ENCODE peak calls at places on chromosomes 1 and 21, in ten cellular contexts. Z is right lobe of liver, G is GM06990, X is astrocyte, B is esophagus muscularis mucosa, D is breast epithelium, U is IMR-90, O is body of pancreas, S is esophagus squamous epithelium, P is fibroblast of lung. A is an unnamed sample.

GRCh38 chr1:20074046-20074724 is 4.2 kb downstream of the PLA2G5 start:
- DNase-seq in Z (no peak), G (no peak), X (no peak), B (no peak), D (no peak), U (no peak), O (no peak), S (no peak), P (no peak), A (no peak)

GRCh38 chr1:186498695-186499389 is 37.9 kb upstream of the PDC start:
- DNase-seq in Z (no peak), G (no peak), X (peak), B (no peak), D (no peak), U (peak), O (no peak), S (no peak), P (peak), A (peak)

GRCh38 chr1:228141082-228141870 is 1.2 kb downstream of the GUK1 start:
- DNase-seq in Z (peak), G (peak), X (no peak), B (no peak), D (peak), U (peak), O (peak), S (no peak), P (peak), A (no peak)

GRCh38 chr1:197441990-197442389 is 173.9 kb downstream of the CRB1 start:
- DNase-seq in Z (peak), G (no peak), X (peak), B (no peak), D (no peak), U (peak), O (no peak), S (no peak), P (peak), A (peak)

GRCh38 chr1:98086156-98086555 is 165.3 kb upstream of the DPYD start:
- DNase-seq in Z (no peak), G (no peak), X (peak), B (no peak), D (no peak), U (peak), O (no peak), S (no peak), P (peak), A (peak)

GRCh38 chr21:34129039-34129891 is 55.9 kb downstream of the MRPS6 start:
- DNase-seq in Z (no peak), G (no peak), X (peak), B (peak), D (no peak), U (peak), O (peak), S (no peak), P (peak), A (peak)

GRCh38 chr1:36508257-36508656 is 25.5 kb upstream of the CSF3R start:
- DNase-seq in Z (no peak), G (no peak), X (no peak), B (no peak), D (no peak), U (no peak), O (no peak), S (no peak), P (no peak), A (no peak)

GRCh38 chr1:230140221-230141001 is 73.4 kb downstream of the GALNT2 start:
- DNase-seq in Z (peak), G (no peak), X (peak), B (no peak), D (no peak), U (peak), O (no peak), S (no peak), P (peak), A (peak)

GRCh38 chr1:207962716-207963428 is 51.9 kb upstream of the CD34 start:
- DNase-seq in Z (peak), G (no peak), X (no peak), B (peak), D (peak), U (no peak), O (peak), S (no peak), P (peak), A (no peak)

GRCh38 chr21:44295646-44296045 is 4.2 kb upstream of the PFKL start:
- DNase-seq in Z (no peak), G (no peak), X (no peak), B (no peak), D (no peak), U (no peak), O (no peak), S (no peak), P (no peak), A (no peak)

GRCh38 chr1:211928222-211928856 is 97.8 kb upstream of the LPGAT1 start:
- DNase-seq in Z (no peak), G (no peak), X (no peak), B (no peak), D (peak), U (no peak), O (no peak), S (no peak), P (no peak), A (peak)

GRCh38 chr21:31557421-31557955 is 102.0 kb upstream of the SOD1 start:
- DNase-seq in Z (no peak), G (peak), X (no peak), B (no peak), D (no peak), U (no peak), O (no peak), S (no peak), P (no peak), A (no peak)

GRCh38 chr1:227357229-227358078 is 39.2 kb upstream of the CDC42BPA start:
- DNase-seq in Z (peak), G (no peak), X (peak), B (no peak), D (no peak), U (peak), O (peak), S (no peak), P (peak), A (peak)

GRCh38 chr1:21232044-21232443 is 55.3 kb upstream of the EIF4G3 start:
- DNase-seq in Z (no peak), G (no peak), X (no peak), B (no peak), D (no peak), U (peak), O (peak), S (no peak), P (peak), A (peak)

GRCh38 chr1:224615861-224616760 is at the start of gene CNIH3:
- DNase-seq in Z (no peak), G (no peak), X (peak), B (no peak), D (no peak), U (peak), O (peak), S (no peak), P (peak), A (no peak)

GRCh38 chr1:21706151-21706835 is 37.1 kb upstream of the RAP1GAP start:
- DNase-seq in Z (no peak), G (no peak), X (no peak), B (no peak), D (no peak), U (peak), O (peak), S (no peak), P (peak), A (peak)

GRCh38 chr1:46444466-46444865 is 45.2 kb upstream of the DMBX1 start:
- DNase-seq in Z (no peak), G (no peak), X (no peak), B (no peak), D (no peak), U (no peak), O (peak), S (no peak), P (no peak), A (no peak)

GRCh38 chr1:200660719-200661118 is 9.0 kb downstream of the DDX59 start:
- DNase-seq in Z (no peak), G (no peak), X (no peak), B (no peak), D (no peak), U (no peak), O (peak), S (no peak), P (no peak), A (no peak)

GRCh38 chr1:235597867-235598553 is 51.6 kb downstream of the GNG4 start:
- DNase-seq in Z (no peak), G (no peak), X (peak), B (no peak), D (no peak), U (peak), O (no peak), S (no peak), P (peak), A (peak)

GRCh38 chr1:64917328-64917861 is 49.0 kb downstream of the JAK1 start:
- DNase-seq in Z (peak), G (no peak), X (peak), B (peak), D (no peak), U (peak), O (peak), S (no peak), P (peak), A (peak)

GRCh38 chr1:21293537-21294265 is 3.4 kb upstream of the ECE1 start:
- DNase-seq in Z (no peak), G (peak), X (no peak), B (no peak), D (no peak), U (no peak), O (no peak), S (no peak), P (no peak), A (no peak)

GRCh38 chr1:28322209-28322608 is 6.6 kb upstream of the MED18 start:
- DNase-seq in Z (no peak), G (no peak), X (no peak), B (no peak), D (no peak), U (no peak), O (peak), S (no peak), P (no peak), A (no peak)

GRCh38 chr1:78651247-78651646 is 1.6 kb downstream of the IFI44 start:
- DNase-seq in Z (no peak), G (peak), X (peak), B (no peak), D (no peak), U (peak), O (peak), S (no peak), P (peak), A (peak)

GRCh38 chr1:157147037-157147436 is 8.8 kb upstream of the ETV3 start:
- DNase-seq in Z (no peak), G (no peak), X (no peak), B (no peak), D (no peak), U (no peak), O (no peak), S (no peak), P (no peak), A (no peak)

GRCh38 chr1:210236840-210237409 is 4.3 kb downstream of the SERTAD4 start:
- DNase-seq in Z (no peak), G (no peak), X (peak), B (no peak), D (peak), U (peak), O (peak), S (no peak), P (peak), A (peak)

GRCh38 chr21:44984792-44985440 is 45.1 kb downstream of the SLX9 start:
- DNase-seq in Z (peak), G (no peak), X (no peak), B (no peak), D (no peak), U (no peak), O (no peak), S (no peak), P (no peak), A (no peak)

GRCh38 chr1:12556368-12556930 is 61.6 kb downstream of the DHRS3 start:
- DNase-seq in Z (no peak), G (no peak), X (peak), B (peak), D (peak), U (peak), O (peak), S (no peak), P (peak), A (peak)

GRCh38 chr21:45875881-45876280 is 105.7 kb upstream of the COL6A1 start:
- DNase-seq in Z (peak), G (no peak), X (no peak), B (no peak), D (no peak), U (no peak), O (no peak), S (no peak), P (no peak), A (no peak)

GRCh38 chr1:39628807-39629347 is 10.6 kb downstream of the HEYL start:
- DNase-seq in Z (no peak), G (no peak), X (no peak), B (no peak), D (no peak), U (no peak), O (no peak), S (no peak), P (no peak), A (no peak)

GRCh38 chr1:39633422-39633821 is 6.0 kb downstream of the HEYL start:
- DNase-seq in Z (no peak), G (no peak), X (no peak), B (no peak), D (no peak), U (no peak), O (no peak), S (no peak), P (no peak), A (no peak)

GRCh38 chr1:39635205-39635870 is 4.1 kb downstream of the HEYL start:
- DNase-seq in Z (no peak), G (no peak), X (no peak), B (no peak), D (no peak), U (no peak), O (peak), S (no peak), P (no peak), A (peak)

GRCh38 chr1:39632491-39633417 is 6.7 kb downstream of the HEYL start:
- DNase-seq in Z (peak), G (no peak), X (peak), B (no peak), D (no peak), U (peak), O (peak), S (no peak), P (peak), A (peak)

GRCh38 chr1:39631361-39632331 is 7.8 kb downstream of the HEYL start:
- DNase-seq in Z (no peak), G (no peak), X (no peak), B (no peak), D (no peak), U (no peak), O (no peak), S (no peak), P (no peak), A (no peak)
- H3K4me3 ChIP-seq in Z (no peak), G (no peak), X (no peak), B (no peak), D (no peak), U (no peak), O (no peak), S (no peak), P (no peak), A (no peak)

GRCh38 chr1:68162761-68163160 is 69.6 kb downstream of the WLS start:
- DNase-seq in Z (no peak), G (no peak), X (no peak), B (peak), D (no peak), U (no peak), O (no peak), S (no peak), P (no peak), A (no peak)
- TF ChIP-seq CTCF in Z (no peak), G (no peak), X (no peak), B (no peak), D (no peak), U (peak), O (no peak), S (no peak), P (peak), A (peak)

DNA sequence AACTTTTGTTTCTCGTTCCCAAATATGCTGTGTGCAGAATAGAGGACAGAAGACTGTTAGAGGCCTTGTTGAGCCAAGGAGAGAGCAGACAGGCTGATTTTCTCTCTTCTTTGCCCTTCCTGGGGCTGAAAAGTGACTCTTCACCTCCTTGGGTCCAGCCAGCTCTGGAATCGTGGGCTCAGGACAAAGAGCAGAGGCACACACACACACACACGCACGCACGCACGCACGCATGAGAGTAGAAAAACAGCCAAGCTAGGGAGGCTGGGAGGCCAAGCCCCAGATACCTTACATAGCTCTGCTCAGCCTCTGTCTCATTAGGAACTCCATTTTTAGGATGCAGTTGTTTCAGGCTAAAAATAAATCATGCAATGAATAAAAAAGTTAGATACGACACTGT is at the start of gene CASQ2:
- DNase-seq in Z (no peak), G (no peak), X (no peak), B (peak), D (no peak), U (no peak), O (no peak), S (no peak), P (no peak), A (no peak)
- H3K4me3 ChIP-seq in Z (no peak), G (no peak), X (no peak), B (peak), D (no peak), U (no peak), O (no peak), S (peak), P (no peak), A (no peak)

GRCh38 chr1:18484276-18484675 is 3.5 kb downstream of the KLHDC7A start:
- DNase-seq in Z (no peak), G (no peak), X (no peak), B (no peak), D (no peak), U (no peak), O (no peak), S (no peak), P (no peak), A (no peak)

GRCh38 chr1:18484726-18485125 is 4.0 kb downstream of the KLHDC7A start:
- DNase-seq in Z (no peak), G (no peak), X (no peak), B (no peak), D (no peak), U (no peak), O (no peak), S (no peak), P (no peak), A (no peak)

GRCh38 chr1:18482721-18483425 is 2.1 kb downstream of the KLHDC7A start:
- DNase-seq in Z (no peak), G (no peak), X (no peak), B (no peak), D (no peak), U (no peak), O (no peak), S (no peak), P (no peak), A (no peak)

GRCh38 chr1:18485227-18485626 is 4.5 kb downstream of the KLHDC7A start:
- DNase-seq in Z (no peak), G (no peak), X (no peak), B (no peak), D (no peak), U (no peak), O (no peak), S (no peak), P (no peak), A (no peak)

GRCh38 chr1:18486195-18486594 is 5.5 kb downstream of the KLHDC7A start:
- DNase-seq in Z (no peak), G (no peak), X (no peak), B (no peak), D (no peak), U (no peak), O (no peak), S (no peak), P (no peak), A (no peak)
- TF ChIP-seq CTCF in Z (no peak), G (no peak), X (no peak), B (no peak), D (no peak), U (no peak), O (no peak), S (no peak), P (no peak), A (no peak)

GRCh38 chr1:8822383-8823294 is 5.2 kb upstream of the RERE start:
- DNase-seq in Z (no peak), G (no peak), X (peak), B (no peak), D (no peak), U (peak), O (no peak), S (no peak), P (peak), A (peak)
- H3K4me3 ChIP-seq in Z (no peak), G (no peak), X (no peak), B (no peak), D (no peak), U (no peak), O (no peak), S (no peak), P (no peak), A (no peak)